ENCODE peak calls at places on chromosomes 16 and 17, in eight cellular contexts. R, F, N, Q, B, V, S and O are unnamed samples.

GRCh38 chr17:62627219-62627903 is at the start of gene MRC2:
- DNase-seq in Q (no peak), R (peak), N (no peak), B (peak), S (peak), V (peak), F (no peak), O (peak)

GRCh38 chr17:7250655-7251329 is 742 bp downstream of the CTDNEP1 start:
- DNase-seq in S (no peak), V (no peak), R (peak), B (peak), N (no peak), F (no peak), Q (no peak), O (no peak)

GRCh38 chr17:39664581-39665561 is at the start of gene TCAP:
- DNase-seq in Q (no peak), N (no peak), F (no peak), B (peak), V (no peak), R (no peak), S (no peak), O (no peak)

GRCh38 chr16:89473791-89474414 is 16.5 kb downstream of the ANKRD11 start:
- DNase-seq in S (no peak), N (no peak), B (no peak), R (no peak), V (no peak), Q (no peak), F (no peak), O (peak)

GRCh38 chr16:72990003-72990521 is 57.9 kb downstream of the ZFHX3 start:
- DNase-seq in V (peak), B (peak), N (no peak), F (no peak), R (peak), Q (peak), S (peak), O (peak)

GRCh38 chr17:57871155-57871554 is 21.3 kb upstream of the MRPS23 start:
- DNase-seq in S (no peak), R (no peak), N (no peak), F (no peak), V (no peak), Q (no peak), B (no peak), O (no peak)

GRCh38 chr17:62674363-62674739 is 46.9 kb downstream of the MRC2 start:
- DNase-seq in R (no peak), B (no peak), S (no peak), N (no peak), V (no peak), F (no peak), Q (no peak), O (no peak)

GRCh38 chr16:74268372-74268782 is 28.2 kb upstream of the PSMD7 start:
- DNase-seq in N (no peak), V (no peak), S (no peak), R (no peak), B (no peak), Q (no peak), F (no peak), O (no peak)

GRCh38 chr16:12898556-12898955 is 2.8 kb upstream of the SHISA9 start:
- DNase-seq in N (no peak), S (no peak), V (no peak), Q (no peak), F (no peak), R (peak), B (no peak), O (no peak)

GRCh38 chr17:1164935-1165556 is 14.7 kb downstream of the ABR start:
- DNase-seq in V (no peak), Q (no peak), N (no peak), S (no peak), R (no peak), B (no peak), F (no peak), O (no peak)

GRCh38 chr16:88402551-88402950 is 19.8 kb downstream of the ZNF469 start:
- DNase-seq in F (no peak), S (no peak), N (no peak), V (no peak), B (no peak), R (no peak), Q (no peak), O (no peak)

GRCh38 chr17:20206591-20206990 is 197.4 kb downstream of the SPECC1 start:
- DNase-seq in B (no peak), S (no peak), R (no peak), N (no peak), F (no peak), Q (no peak), V (peak), O (peak)

GRCh38 chr17:12659500-12659899 is 6.2 kb upstream of the MYOCD start:
- DNase-seq in N (no peak), B (no peak), F (no peak), R (no peak), S (no peak), Q (no peak), V (peak), O (no peak)

GRCh38 chr17:79857095-79857494 is 17.9 kb upstream of the CBX4 start:
- DNase-seq in Q (no peak), F (no peak), B (no peak), S (no peak), V (no peak), N (no peak), R (no peak), O (no peak)

GRCh38 chr16:78122774-78123315 is 23.4 kb downstream of the WWOX start:
- DNase-seq in S (peak), N (peak), F (no peak), R (peak), V (peak), Q (no peak), B (no peak), O (peak)

GRCh38 chr16:73956592-73957495 is 339.8 kb upstream of the PSMD7 start:
- DNase-seq in B (peak), R (peak), F (peak), N (peak), V (peak), Q (peak), S (peak), O (peak)

GRCh38 chr16:53504665-53505064 is 1.7 kb upstream of the AKTIP start:
- DNase-seq in R (no peak), B (no peak), N (no peak), S (no peak), Q (no peak), F (no peak), V (peak), O (peak)

GRCh38 chr16:4737545-4737944 is 3.2 kb downstream of the DNAAF8 start:
- DNase-seq in F (no peak), N (no peak), V (no peak), Q (no peak), S (no peak), B (no peak), R (no peak), O (no peak)

GRCh38 chr16:49483651-49484451 is 110.2 kb downstream of the C16orf78 start:
- DNase-seq in B (no peak), S (no peak), Q (no peak), V (no peak), N (no peak), R (no peak), F (no peak), O (no peak)

GRCh38 chr16:3027983-3028715 is 4.3 kb downstream of the THOC6 start:
- DNase-seq in Q (peak), N (peak), B (peak), R (peak), S (peak), V (peak), F (peak), O (peak)

GRCh38 chr17:61398721-61399130 is 917 bp upstream of the TBX2 start:
- DNase-seq in S (no peak), R (no peak), V (no peak), B (no peak), Q (no peak), F (no peak), N (no peak), O (no peak)

GRCh38 chr16:1614226-1615102 is 2.3 kb downstream of the CRAMP1 start:
- DNase-seq in V (peak), S (no peak), Q (peak), F (no peak), N (no peak), B (peak), R (peak), O (peak)

GRCh38 chr17:34580685-34581445 is 1.5 kb downstream of the TMEM132E start:
- DNase-seq in S (no peak), B (no peak), V (no peak), Q (no peak), F (no peak), N (no peak), R (peak), O (no peak)

GRCh38 chr16:52770828-52771227 is 223.9 kb upstream of the TOX3 start:
- DNase-seq in R (no peak), V (no peak), S (no peak), Q (no peak), B (no peak), F (no peak), N (no peak), O (no peak)

GRCh38 chr17:58285422-58285810 is 4.7 kb upstream of the MPO start:
- DNase-seq in N (no peak), F (no peak), B (no peak), R (no peak), V (no peak), S (no peak), Q (no peak), O (peak)

GRCh38 chr17:50822550-50822949 is 12.8 kb upstream of the WFIKKN2 start:
- DNase-seq in F (no peak), N (no peak), V (no peak), S (no peak), R (no peak), Q (no peak), B (no peak), O (no peak)

GRCh38 chr17:12421646-12422306 is 243.9 kb upstream of the MYOCD start:
- DNase-seq in R (no peak), F (no peak), N (no peak), B (no peak), S (no peak), V (no peak), Q (no peak), O (no peak)

GRCh38 chr16:648071-648785 is 937 bp upstream of the WDR90 start:
- DNase-seq in B (peak), F (no peak), N (peak), S (no peak), Q (peak), R (peak), V (no peak), O (peak)

GRCh38 chr17:67132366-67132765 is 88.0 kb downstream of the CACNG1 start:
- DNase-seq in B (no peak), Q (no peak), F (no peak), R (no peak), V (no peak), S (no peak), N (no peak), O (no peak)